ENCODE peak calls at places on chromosomes 4 and X, in eight cellular contexts. A is transverse colon, P is WTC11, V is cardiac muscle cell, N is left lung, Z is suprapubic skin, Q is colonic mucosa, K is RWPE2. T is an unnamed sample.

GRCh38 chr4:137651128-137651527 is 118.8 kb upstream of the PCDH18 start:
- DNase-seq in A (no peak), P (no peak), V (peak), N (no peak), Z (no peak), Q (no peak), K (no peak), T (no peak)

GRCh38 chrX:103734125-103734760 is 23.5 kb downstream of the TMEM31 start:
- DNase-seq in A (no peak), P (no peak), V (peak), N (no peak), Z (no peak), Q (no peak), K (no peak), T (no peak)

GRCh38 chr4:38983756-38984647 is 48.2 kb downstream of the TMEM156 start:
- DNase-seq in A (no peak), P (no peak), V (peak), N (no peak), Z (no peak), Q (no peak), K (no peak), T (no peak)

GRCh38 chr4:91198951-91199350 is 1071.8 kb downstream of the CCSER1 start:
- DNase-seq in A (no peak), P (no peak), V (peak), N (no peak), Z (no peak), Q (no peak), K (no peak), T (no peak)

GRCh38 chrX:44669626-44670025 is 127.0 kb upstream of the FUNDC1 start:
- DNase-seq in A (no peak), P (no peak), V (no peak), N (no peak), Z (no peak), Q (no peak), K (no peak), T (no peak)

GRCh38 chr4:169756971-169757574 is 671 bp downstream of the HPF1 start:
- DNase-seq in A (no peak), P (no peak), V (no peak), N (no peak), Z (no peak), Q (no peak), K (no peak), T (no peak)

GRCh38 chrX:140360284-140360683 is 144.6 kb downstream of the SOX3 start:
- DNase-seq in A (no peak), P (no peak), V (no peak), N (no peak), Z (no peak), Q (no peak), K (no peak), T (no peak)

GRCh38 chrX:121851033-121851432 is 803.6 kb downstream of the GLUD2 start:
- DNase-seq in A (no peak), P (no peak), V (peak), N (no peak), Z (no peak), Q (no peak), K (no peak), T (no peak)

GRCh38 chr4:78734451-78735003 is 41.6 kb upstream of the BMP2K start:
- DNase-seq in A (no peak), P (no peak), V (no peak), N (no peak), Z (no peak), Q (no peak), K (no peak), T (no peak)

GRCh38 chr4:5710065-5710961 is 688 bp upstream of the EVC start:
- DNase-seq in A (no peak), P (no peak), V (peak), N (no peak), Z (no peak), Q (no peak), K (no peak), T (no peak)

GRCh38 chrX:115625577-115626301 is 64.8 kb downstream of the PLS3 start:
- DNase-seq in A (no peak), P (no peak), V (peak), N (no peak), Z (no peak), Q (no peak), K (no peak), T (no peak)

GRCh38 chr4:68859655-68860054 is 43.9 kb downstream of the UGT2B10 start:
- DNase-seq in A (no peak), P (no peak), V (no peak), N (no peak), Z (no peak), Q (no peak), K (no peak), T (no peak)

GRCh38 chrX:48468247-48468671 is 1.8 kb downstream of the SLC38A5 start:
- DNase-seq in A (peak), P (no peak), V (no peak), N (no peak), Z (no peak), Q (peak), K (no peak), T (peak)

GRCh38 chrX:150854856-150855255 is 43.6 kb downstream of the CD99L2 start:
- DNase-seq in A (no peak), P (no peak), V (no peak), N (no peak), Z (no peak), Q (no peak), K (no peak), T (no peak)

GRCh38 chr4:152356428-152357034 is 179.4 kb downstream of the FBXW7 start:
- DNase-seq in A (no peak), P (no peak), V (peak), N (no peak), Z (no peak), Q (no peak), K (no peak), T (no peak)
- TF ChIP-seq CTCF in A (no peak), P (no peak), V (no peak), N (no peak), Z (no peak), Q (no peak), K (peak), T (no peak)

GRCh38 chr4:73851293-73851692 is 1.8 kb upstream of the PF4V1 start:
- DNase-seq in A (no peak), P (no peak), V (no peak), N (no peak), Z (no peak), Q (no peak), K (no peak), T (no peak)

GRCh38 chr4:73853718-73854473 is 800 bp downstream of the PF4V1 start:
- DNase-seq in A (no peak), P (no peak), V (no peak), N (no peak), Z (no peak), Q (no peak), K (no peak), T (no peak)

GRCh38 chr4:73852771-73853170 is 325 bp upstream of the PF4V1 start:
- DNase-seq in A (no peak), P (no peak), V (no peak), N (no peak), Z (no peak), Q (no peak), K (no peak), T (no peak)

GRCh38 chr4:73855406-73855805 is 2.3 kb downstream of the PF4V1 start:
- DNase-seq in A (no peak), P (no peak), V (no peak), N (no peak), Z (no peak), Q (no peak), K (no peak), T (no peak)

DNA sequence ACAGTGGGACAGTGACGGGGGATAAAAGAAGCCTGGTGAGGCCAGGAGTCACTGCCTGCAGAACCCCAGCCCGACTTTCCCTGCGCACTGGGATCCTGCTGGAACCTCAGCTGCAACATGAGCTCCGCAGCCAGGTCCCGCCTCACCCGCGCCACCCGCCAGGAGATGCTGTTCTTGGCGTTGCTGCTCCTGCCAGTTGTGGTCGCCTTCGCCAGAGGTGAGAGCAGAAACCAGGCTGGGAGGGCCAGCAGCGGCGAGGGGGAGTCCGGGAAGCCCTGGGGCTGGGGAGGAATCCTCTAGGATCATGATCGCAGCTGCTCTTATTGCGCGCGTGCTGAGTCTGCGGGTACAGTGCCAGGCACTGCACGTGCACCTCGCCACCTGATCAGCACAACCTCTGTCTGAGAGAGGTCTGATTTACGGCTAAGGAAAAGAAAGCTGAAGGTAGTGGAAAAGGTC is at the start of gene PF4V1:
- DNase-seq in A (peak), P (peak), V (peak), N (no peak), Z (peak), Q (peak), K (no peak), T (peak)
- TF ChIP-seq CTCF in A (peak), P (no peak), V (peak), N (no peak), Z (no peak), Q (no peak), K (no peak), T (no peak)

GRCh38 chr4:154779362-154779947 is 1.6 kb upstream of the RBM46 start:
- DNase-seq in A (no peak), P (no peak), V (peak), N (no peak), Z (no peak), Q (no peak), K (no peak), T (no peak)
- TF ChIP-seq CTCF in A (peak), P (peak), V (peak), N (no peak), Z (no peak), Q (peak), K (peak), T (no peak)

GRCh38 chr4:2761035-2761923 is 5.1 kb upstream of the TNIP2 start:
- DNase-seq in A (peak), P (no peak), V (peak), N (peak), Z (no peak), Q (peak), K (no peak), T (peak)
- TF ChIP-seq CTCF in A (no peak), P (no peak), V (no peak), N (no peak), Z (no peak), Q (no peak), K (no peak), T (no peak)

DNA sequence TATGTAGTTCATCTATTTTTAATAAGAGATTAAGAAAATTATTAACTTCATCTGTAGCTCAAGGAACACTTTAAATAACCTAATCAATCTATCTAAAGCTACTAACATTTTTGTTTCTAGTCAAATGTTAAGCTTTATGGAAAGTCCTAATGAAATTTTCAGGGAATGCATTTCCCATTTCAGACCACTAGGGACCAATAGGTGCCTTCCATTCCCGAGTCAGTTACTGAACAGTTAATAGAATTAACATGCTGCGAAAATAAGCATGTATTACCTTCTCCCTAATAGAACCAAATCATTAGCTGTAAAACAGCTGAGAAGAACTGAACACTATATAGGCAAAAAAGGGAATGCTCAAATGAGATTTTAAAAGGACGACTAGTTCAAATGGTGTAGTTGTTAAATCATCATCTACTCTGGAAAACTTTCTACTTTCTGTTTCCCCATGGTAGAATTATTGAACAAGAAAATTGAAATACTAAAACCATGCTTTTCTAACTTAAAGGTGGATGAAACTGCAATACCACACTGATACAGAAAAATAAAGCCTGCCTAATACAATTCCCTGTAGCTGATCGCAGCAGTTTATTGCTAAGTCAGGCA is 22.5 kb downstream of the STX18 start:
- DNase-seq in A (no peak), P (no peak), V (peak), N (no peak), Z (no peak), Q (no peak), K (no peak), T (no peak)
- TF ChIP-seq CTCF in A (peak), P (peak), V (peak), N (peak), Z (no peak), Q (peak), K (peak), T (no peak)

GRCh38 chrX:79268788-79269187 is 98.3 kb downstream of the ITM2A start:
- DNase-seq in A (no peak), P (no peak), V (peak), N (no peak), Z (no peak), Q (no peak), K (no peak), T (no peak)

GRCh38 chrX:79266702-79267101 is 100.4 kb downstream of the ITM2A start:
- DNase-seq in A (no peak), P (no peak), V (no peak), N (no peak), Z (no peak), Q (no peak), K (no peak), T (no peak)

GRCh38 chrX:79270401-79270800 is 96.7 kb downstream of the ITM2A start:
- DNase-seq in A (peak), P (peak), V (peak), N (no peak), Z (no peak), Q (peak), K (no peak), T (peak)
- TF ChIP-seq CTCF in A (peak), P (no peak), V (peak), N (no peak), Z (no peak), Q (no peak), K (no peak), T (no peak)

DNA sequence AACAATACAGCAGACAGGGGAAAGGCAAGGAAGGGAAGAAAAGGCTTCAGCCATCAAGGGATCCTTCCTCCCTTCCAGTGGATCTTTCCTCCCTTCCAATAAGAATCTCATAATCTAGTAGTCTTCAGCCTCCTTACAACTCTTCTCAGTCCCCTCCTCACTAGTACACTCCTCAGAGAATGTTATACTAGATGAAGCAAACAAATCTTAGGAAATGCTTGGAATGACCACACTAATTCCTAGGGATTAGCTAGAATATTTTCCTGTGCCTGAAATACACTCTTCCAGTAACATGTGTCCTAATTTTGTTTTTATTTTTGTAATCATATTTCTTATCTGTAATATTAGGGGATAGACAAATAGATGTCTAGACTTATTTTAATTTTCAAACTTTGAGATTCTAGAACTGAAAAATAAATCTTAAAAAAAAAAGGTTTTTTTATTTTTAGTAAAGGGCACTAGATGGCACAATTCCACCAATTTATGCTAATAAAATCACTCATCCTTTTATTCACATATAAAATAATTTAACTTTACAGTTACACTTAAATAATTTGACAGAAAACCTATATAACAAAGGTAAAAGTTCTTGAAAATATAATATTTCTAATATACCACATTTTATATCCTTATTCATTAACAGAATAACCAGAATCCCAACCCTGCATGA is 7.0 kb upstream of the STPG2 start:
- DNase-seq in A (no peak), P (no peak), V (peak), N (no peak), Z (no peak), Q (no peak), K (no peak), T (no peak)
- TF ChIP-seq CTCF in A (no peak), P (no peak), V (peak), N (no peak), Z (no peak), Q (no peak), K (peak), T (no peak)

GRCh38 chr4:76984788-76985211 is 35.2 kb downstream of the SEPTIN11 start:
- DNase-seq in A (peak), P (no peak), V (peak), N (peak), Z (peak), Q (no peak), K (no peak), T (no peak)

GRCh38 chr4:76982638-76983579 is 33.4 kb downstream of the SEPTIN11 start:
- DNase-seq in A (no peak), P (no peak), V (peak), N (no peak), Z (no peak), Q (no peak), K (no peak), T (no peak)

GRCh38 chr4:76981649-76982048 is 32.1 kb downstream of the SEPTIN11 start:
- DNase-seq in A (no peak), P (no peak), V (peak), N (no peak), Z (no peak), Q (no peak), K (no peak), T (no peak)

GRCh38 chr4:76987153-76987562 is 37.6 kb downstream of the SEPTIN11 start:
- DNase-seq in A (no peak), P (peak), V (peak), N (no peak), Z (no peak), Q (no peak), K (no peak), T (no peak)

GRCh38 chr4:76984127-76984526 is 34.6 kb downstream of the SEPTIN11 start:
- DNase-seq in A (no peak), P (no peak), V (peak), N (no peak), Z (no peak), Q (no peak), K (no peak), T (no peak)
- TF ChIP-seq CTCF in A (peak), P (no peak), V (peak), N (no peak), Z (no peak), Q (no peak), K (peak), T (no peak)

GRCh38 chrX:40537310-40537709 is 43.5 kb upstream of the ATP6AP2 start:
- DNase-seq in A (no peak), P (no peak), V (no peak), N (no peak), Z (no peak), Q (no peak), K (no peak), T (no peak)

GRCh38 chrX:40542972-40543371 is 37.8 kb upstream of the ATP6AP2 start:
- DNase-seq in A (no peak), P (no peak), V (no peak), N (no peak), Z (no peak), Q (no peak), K (no peak), T (no peak)

GRCh38 chrX:40538391-40538790 is 42.4 kb upstream of the ATP6AP2 start:
- DNase-seq in A (no peak), P (no peak), V (no peak), N (no peak), Z (no peak), Q (no peak), K (no peak), T (no peak)

GRCh38 chrX:40542208-40542607 is 38.6 kb upstream of the ATP6AP2 start:
- DNase-seq in A (no peak), P (no peak), V (no peak), N (no peak), Z (no peak), Q (no peak), K (no peak), T (no peak)

GRCh38 chrX:40539214-40540142 is 41.3 kb upstream of the ATP6AP2 start:
- DNase-seq in A (peak), P (peak), V (peak), N (peak), Z (peak), Q (peak), K (no peak), T (peak)
- TF ChIP-seq CTCF in A (no peak), P (no peak), V (peak), N (no peak), Z (no peak), Q (peak), K (no peak), T (no peak)